ENCODE peak calls at places on chromosomes 6 and 20, in seven cellular contexts. X is C1 segment of cervical spinal cord; L is non-pigmented ciliary epithelial cell; P is GM12878; E is stimulated activated CD4-positive, alpha-beta T cell treated with anti-CD3 and anti-CD28 coated beads, TNF-alpha, amount 100 ng/mL, for 4 hours; G is mesenteric fat pad; T is gastrocnemius medialis. J is an unnamed sample.

GRCh38 chr6:85676086-85676729 is 33.5 kb upstream of the SYNCRIP start:
- DNase-seq in X (no peak), T (no peak), E (no peak), P (no peak), G (no peak), L (no peak), J (no peak)

GRCh38 chr6:169624785-169625184 is 77.0 kb downstream of the WDR27 start:
- DNase-seq in L (no peak), T (no peak), X (no peak), G (no peak), E (no peak), P (no peak), J (no peak)

GRCh38 chr6:56794421-56794820 is 151.7 kb upstream of the DST start:
- DNase-seq in L (no peak), T (no peak), E (no peak), P (peak), X (no peak), G (no peak), J (no peak)

GRCh38 chr6:28838289-28838633 is 85.5 kb downstream of the TRIM27 start:
- DNase-seq in L (peak), P (peak), E (peak), T (peak), X (no peak), G (no peak), J (no peak)

GRCh38 chr6:16217156-16217721 is 21.1 kb upstream of the GMPR start:
- DNase-seq in E (no peak), L (no peak), T (no peak), X (no peak), G (no peak), P (no peak), J (no peak)

GRCh38 chr6:20631525-20631924 is 97.3 kb downstream of the CDKAL1 start:
- DNase-seq in X (no peak), E (no peak), L (no peak), P (no peak), T (no peak), G (no peak), J (no peak)

GRCh38 chr20:34190679-34191090 is 50.5 kb upstream of the ASIP start:
- DNase-seq in L (peak), E (no peak), P (no peak), X (peak), G (no peak), T (peak), J (peak)

GRCh38 chr20:1310087-1310486 is 18.9 kb downstream of the SDCBP2 start:
- DNase-seq in E (no peak), P (no peak), X (no peak), G (no peak), L (no peak), T (no peak), J (no peak)

GRCh38 chr6:96948631-96949030 is 24.1 kb downstream of the KLHL32 start:
- DNase-seq in T (no peak), G (no peak), E (no peak), X (no peak), P (no peak), L (no peak), J (no peak)

GRCh38 chr6:14828146-14828705 is 417.6 kb upstream of the JARID2 start:
- DNase-seq in L (no peak), E (no peak), T (no peak), X (no peak), P (no peak), G (no peak), J (no peak)

GRCh38 chr6:129679758-129680157 is 30.2 kb downstream of the ARHGAP18 start:
- DNase-seq in P (no peak), X (no peak), L (no peak), T (peak), G (no peak), E (no peak), J (no peak)

GRCh38 chr20:31693402-31693801 is 29.3 kb downstream of the BCL2L1 start:
- DNase-seq in P (no peak), E (no peak), T (no peak), L (no peak), X (no peak), G (no peak), J (no peak)

GRCh38 chr6:147906361-147906760 is 397.9 kb downstream of the SAMD5 start:
- DNase-seq in X (no peak), E (no peak), P (no peak), G (no peak), T (no peak), L (no peak), J (no peak)

GRCh38 chr6:154488276-154488627 is 22.2 kb downstream of the CNKSR3 start:
- DNase-seq in T (no peak), X (no peak), P (no peak), E (no peak), L (no peak), G (no peak), J (no peak)

GRCh38 chr20:50248104-50248631 is 57.5 kb downstream of the CEBPB start:
- DNase-seq in X (no peak), G (no peak), P (no peak), L (no peak), E (no peak), T (no peak), J (no peak)

GRCh38 chr20:36415475-36416002 is 109.4 kb downstream of the DLGAP4 start:
- DNase-seq in G (no peak), L (no peak), P (no peak), X (no peak), T (no peak), E (no peak), J (no peak)

GRCh38 chr20:63707558-63708300 is at the start of the genes ARFRP1 and ZGPAT:
- DNase-seq in P (no peak), T (peak), E (peak), G (peak), L (no peak), X (peak), J (no peak)

GRCh38 chr6:133951227-133951626 is 1.8 kb upstream of the TBPL1 start:
- DNase-seq in T (no peak), E (no peak), X (no peak), P (no peak), G (no peak), L (no peak), J (no peak)

GRCh38 chr6:140857734-140858380 is 1274.9 kb upstream of the GJE1 start:
- DNase-seq in L (peak), X (no peak), P (no peak), E (no peak), T (no peak), G (no peak), J (no peak)

GRCh38 chr6:17278289-17279061 is 2.7 kb upstream of the RBM24 start:
- DNase-seq in E (no peak), G (no peak), L (no peak), T (no peak), P (no peak), X (no peak), J (no peak)

GRCh38 chr6:14966902-14967711 is 278.8 kb upstream of the JARID2 start:
- DNase-seq in X (no peak), P (no peak), G (no peak), T (no peak), L (no peak), E (no peak), J (no peak)

GRCh38 chr20:13638162-13638495 is 603 bp downstream of the TASP1 start:
- DNase-seq in T (no peak), E (no peak), X (no peak), G (no peak), P (no peak), L (no peak), J (no peak)

GRCh38 chr6:167676666-167677421 is 149.9 kb upstream of the AFDN start:
- DNase-seq in T (no peak), E (no peak), P (no peak), L (no peak), G (no peak), X (no peak), J (no peak)

GRCh38 chr6:75691012-75691411 is 58.0 kb upstream of the MYO6 start:
- DNase-seq in T (no peak), P (no peak), E (no peak), G (no peak), L (no peak), X (no peak), J (no peak)

GRCh38 chr20:40860487-40860902 is 168.1 kb upstream of the TOP1 start:
- DNase-seq in X (no peak), L (peak), G (no peak), P (no peak), E (no peak), T (no peak), J (no peak)

GRCh38 chr6:75532521-75532920 is 38.9 kb upstream of the FILIP1 start:
- DNase-seq in E (no peak), G (no peak), L (no peak), T (no peak), P (no peak), X (no peak), J (no peak)

GRCh38 chr6:152272486-152272885 is 364.7 kb downstream of the SYNE1 start:
- DNase-seq in G (no peak), T (no peak), P (no peak), L (no peak), X (no peak), E (no peak), J (no peak)

GRCh38 chr20:37209661-37210314 is 30.4 kb upstream of the MROH8 start:
- DNase-seq in T (no peak), G (no peak), X (no peak), P (no peak), E (no peak), L (no peak), J (no peak)

GRCh38 chr6:16104624-16105023 is 24.3 kb upstream of the MYLIP start:
- DNase-seq in G (no peak), T (peak), L (no peak), P (no peak), E (no peak), X (no peak), J (no peak)

GRCh38 chr6:121823437-121823851 is 388.0 kb downstream of the GJA1 start:
- DNase-seq in P (no peak), T (no peak), L (peak), X (no peak), G (no peak), E (no peak), J (no peak)

GRCh38 chr6:40933864-40934263 is 105.2 kb downstream of the UNC5CL start:
- DNase-seq in T (no peak), E (no peak), P (no peak), L (no peak), X (no peak), G (no peak), J (no peak)

GRCh38 chr6:158353851-158354508 is 41.7 kb downstream of the TULP4 start:
- DNase-seq in T (no peak), E (no peak), X (no peak), P (no peak), L (no peak), G (no peak), J (no peak)

GRCh38 chr6:148422085-148422484 is 79.4 kb downstream of the SASH1 start:
- DNase-seq in T (no peak), X (no peak), L (no peak), E (no peak), G (no peak), P (no peak), J (no peak)

J was measured in vagina.